ENCODE peak calls at places on chromosomes 5 and 9, in six cellular contexts. One of them, this sample, is unnamed. For H3K4me1, the result is how much of the 10 kb centered on the place peaks cover.

GRCh38 chr5:150489358-150490295 is 18.3 kb upstream of the NDST1 start:
- DNase-seq in neuronal stem cell: no peak
- DNase-seq in mesenchymal stem cell: peak
- DNase-seq in GM23248: peak
- DNase-seq in HCT116: no peak
- DNase-seq in fibroblast of lung: peak
- DNase-seq in this sample: peak

GRCh38 chr5:10645146-10645545 is 81.3 kb downstream of the ANKRD33B start:
- DNase-seq in neuronal stem cell: no peak
- DNase-seq in mesenchymal stem cell: no peak
- DNase-seq in GM23248: no peak
- DNase-seq in HCT116: no peak
- DNase-seq in fibroblast of lung: no peak
- DNase-seq in this sample: no peak

GRCh38 chr5:169978744-169979143 is 1.6 kb downstream of the INSYN2B start:
- DNase-seq in neuronal stem cell: no peak
- DNase-seq in mesenchymal stem cell: no peak
- DNase-seq in GM23248: peak
- DNase-seq in HCT116: no peak
- DNase-seq in fibroblast of lung: peak
- DNase-seq in this sample: no peak

GRCh38 chr5:6827815-6828214 is 114.6 kb downstream of the TENT4A start:
- DNase-seq in neuronal stem cell: no peak
- DNase-seq in mesenchymal stem cell: no peak
- DNase-seq in GM23248: no peak
- DNase-seq in HCT116: no peak
- DNase-seq in fibroblast of lung: no peak
- DNase-seq in this sample: no peak

GRCh38 chr9:132411091-132411508 is 1.1 kb downstream of the CFAP77 start:
- DNase-seq in neuronal stem cell: peak
- DNase-seq in mesenchymal stem cell: peak
- DNase-seq in GM23248: peak
- DNase-seq in HCT116: peak
- DNase-seq in fibroblast of lung: peak
- DNase-seq in this sample: no peak

GRCh38 chr5:50963647-50964584 is 297.5 kb downstream of the PARP8 start:
- DNase-seq in neuronal stem cell: peak
- DNase-seq in mesenchymal stem cell: peak
- DNase-seq in GM23248: no peak
- DNase-seq in HCT116: no peak
- DNase-seq in fibroblast of lung: no peak
- DNase-seq in this sample: no peak

GRCh38 chr9:16524078-16524477 is 346.4 kb downstream of the BNC2 start:
- DNase-seq in neuronal stem cell: no peak
- DNase-seq in mesenchymal stem cell: no peak
- DNase-seq in GM23248: no peak
- DNase-seq in HCT116: no peak
- DNase-seq in fibroblast of lung: no peak
- DNase-seq in this sample: no peak

GRCh38 chr5:150753863-150754262 is 5.0 kb downstream of the DCTN4 start:
- DNase-seq in neuronal stem cell: no peak
- DNase-seq in mesenchymal stem cell: no peak
- DNase-seq in GM23248: no peak
- DNase-seq in HCT116: no peak
- DNase-seq in fibroblast of lung: no peak
- DNase-seq in this sample: no peak

GRCh38 chr5:135184646-135185045 is 150.6 kb upstream of the PITX1 start:
- DNase-seq in neuronal stem cell: no peak
- DNase-seq in mesenchymal stem cell: no peak
- DNase-seq in GM23248: no peak
- DNase-seq in HCT116: no peak
- DNase-seq in fibroblast of lung: no peak
- DNase-seq in this sample: no peak

GRCh38 chr5:166178681-166179080 is 2112.8 kb upstream of the WWC1 start:
- DNase-seq in neuronal stem cell: no peak
- DNase-seq in mesenchymal stem cell: no peak
- DNase-seq in GM23248: no peak
- DNase-seq in HCT116: no peak
- DNase-seq in fibroblast of lung: no peak
- DNase-seq in this sample: no peak

GRCh38 chr9:87683751-87684626 is 41.9 kb upstream of the CTSL start:
- DNase-seq in neuronal stem cell: no peak
- DNase-seq in mesenchymal stem cell: no peak
- DNase-seq in GM23248: no peak
- DNase-seq in HCT116: no peak
- DNase-seq in fibroblast of lung: no peak
- DNase-seq in this sample: peak

GRCh38 chr5:155489949-155490348 is 476.4 kb downstream of the KIF4B start:
- DNase-seq in neuronal stem cell: no peak
- DNase-seq in mesenchymal stem cell: no peak
- DNase-seq in GM23248: no peak
- DNase-seq in HCT116: no peak
- DNase-seq in fibroblast of lung: no peak
- DNase-seq in this sample: no peak

GRCh38 chr5:149211566-149211965 is 60.1 kb upstream of the AFAP1L1 start:
- DNase-seq in neuronal stem cell: no peak
- DNase-seq in mesenchymal stem cell: peak
- DNase-seq in GM23248: peak
- DNase-seq in HCT116: no peak
- DNase-seq in fibroblast of lung: peak
- DNase-seq in this sample: no peak

GRCh38 chr5:80309871-80310665 is 9.7 kb upstream of the SPZ1 start:
- DNase-seq in neuronal stem cell: no peak
- DNase-seq in mesenchymal stem cell: no peak
- DNase-seq in GM23248: no peak
- DNase-seq in HCT116: no peak
- DNase-seq in fibroblast of lung: no peak
- DNase-seq in this sample: no peak

GRCh38 chr5:93078082-93079038 is 502.7 kb downstream of the NR2F1-AS1 start:
- DNase-seq in neuronal stem cell: no peak
- DNase-seq in mesenchymal stem cell: peak
- DNase-seq in GM23248: peak
- DNase-seq in HCT116: peak
- DNase-seq in fibroblast of lung: peak
- DNase-seq in this sample: peak

GRCh38 chr9:135489188-135489918 is 9.8 kb downstream of the PPP1R26 start:
- DNase-seq in neuronal stem cell: no peak
- DNase-seq in mesenchymal stem cell: no peak
- DNase-seq in GM23248: no peak
- DNase-seq in HCT116: no peak
- DNase-seq in fibroblast of lung: no peak
- DNase-seq in this sample: peak

GRCh38 chr5:1122511-1123284 is 10.8 kb upstream of the SLC12A7 start:
- DNase-seq in neuronal stem cell: no peak
- DNase-seq in mesenchymal stem cell: no peak
- DNase-seq in GM23248: no peak
- DNase-seq in HCT116: no peak
- DNase-seq in fibroblast of lung: no peak
- DNase-seq in this sample: no peak

GRCh38 chr9:108474356-108474755 is 381.4 kb downstream of the ACTL7B start:
- DNase-seq in neuronal stem cell: no peak
- DNase-seq in mesenchymal stem cell: peak
- DNase-seq in GM23248: no peak
- DNase-seq in HCT116: no peak
- DNase-seq in fibroblast of lung: peak
- DNase-seq in this sample: no peak

GRCh38 chr5:171825046-171825445 is 39.4 kb downstream of the SMIM23 start:
- DNase-seq in neuronal stem cell: no peak
- DNase-seq in mesenchymal stem cell: no peak
- DNase-seq in GM23248: peak
- DNase-seq in HCT116: no peak
- DNase-seq in fibroblast of lung: peak
- DNase-seq in this sample: peak

GRCh38 chr9:133973111-133973790 is 18.9 kb downstream of the VAV2 start:
- DNase-seq in neuronal stem cell: no peak
- DNase-seq in mesenchymal stem cell: no peak
- DNase-seq in GM23248: no peak
- DNase-seq in HCT116: no peak
- DNase-seq in fibroblast of lung: no peak
- DNase-seq in this sample: peak

GRCh38 chr9:72185561-72185960 is 36.3 kb downstream of the GDA start:
- DNase-seq in neuronal stem cell: no peak
- DNase-seq in mesenchymal stem cell: no peak
- DNase-seq in GM23248: peak
- DNase-seq in HCT116: no peak
- DNase-seq in fibroblast of lung: no peak
- DNase-seq in this sample: no peak

GRCh38 chr5:54651482-54652076 is 134.0 kb downstream of the SNX18 start:
- DNase-seq in neuronal stem cell: no peak
- DNase-seq in mesenchymal stem cell: no peak
- DNase-seq in GM23248: peak
- DNase-seq in HCT116: no peak
- DNase-seq in fibroblast of lung: peak
- DNase-seq in this sample: peak

GRCh38 chr9:17622166-17622565 is 43.3 kb downstream of the SH3GL2 start:
- DNase-seq in neuronal stem cell: no peak
- DNase-seq in mesenchymal stem cell: no peak
- DNase-seq in GM23248: no peak
- DNase-seq in HCT116: no peak
- DNase-seq in fibroblast of lung: no peak
- DNase-seq in this sample: no peak

GRCh38 chr5:176693477-176693851 is 46.2 kb downstream of the TSPAN17 start:
- DNase-seq in neuronal stem cell: no peak
- DNase-seq in mesenchymal stem cell: no peak
- DNase-seq in GM23248: no peak
- DNase-seq in HCT116: no peak
- DNase-seq in fibroblast of lung: no peak
- DNase-seq in this sample: no peak

GRCh38 chr5:159518361-159518760 is 188.1 kb upstream of the IL12B start:
- DNase-seq in neuronal stem cell: no peak
- DNase-seq in mesenchymal stem cell: no peak
- DNase-seq in GM23248: peak
- DNase-seq in HCT116: no peak
- DNase-seq in fibroblast of lung: peak
- DNase-seq in this sample: peak
- H3K4me2 ChIP-seq in neuronal stem cell: no peak
- H3K4me2 ChIP-seq in mesenchymal stem cell: no peak
- H3K4me2 ChIP-seq in GM23248: no peak
- H3K4me2 ChIP-seq in HCT116: no peak
- H3K4me2 ChIP-seq in fibroblast of lung: no peak
- H3K4me2 ChIP-seq in this sample: no peak

GRCh38 chr9:33750307-33750838 is 45.0 kb upstream of the PRSS3 start:
- DNase-seq in neuronal stem cell: no peak
- DNase-seq in mesenchymal stem cell: no peak
- DNase-seq in GM23248: peak
- DNase-seq in HCT116: no peak
- DNase-seq in fibroblast of lung: peak
- DNase-seq in this sample: peak
- H2AFZ ChIP-seq in neuronal stem cell: no peak
- H2AFZ ChIP-seq in mesenchymal stem cell: no peak
- H2AFZ ChIP-seq in GM23248: peak
- H2AFZ ChIP-seq in HCT116: peak
- H2AFZ ChIP-seq in fibroblast of lung: peak
- H2AFZ ChIP-seq in this sample: peak

DNA sequence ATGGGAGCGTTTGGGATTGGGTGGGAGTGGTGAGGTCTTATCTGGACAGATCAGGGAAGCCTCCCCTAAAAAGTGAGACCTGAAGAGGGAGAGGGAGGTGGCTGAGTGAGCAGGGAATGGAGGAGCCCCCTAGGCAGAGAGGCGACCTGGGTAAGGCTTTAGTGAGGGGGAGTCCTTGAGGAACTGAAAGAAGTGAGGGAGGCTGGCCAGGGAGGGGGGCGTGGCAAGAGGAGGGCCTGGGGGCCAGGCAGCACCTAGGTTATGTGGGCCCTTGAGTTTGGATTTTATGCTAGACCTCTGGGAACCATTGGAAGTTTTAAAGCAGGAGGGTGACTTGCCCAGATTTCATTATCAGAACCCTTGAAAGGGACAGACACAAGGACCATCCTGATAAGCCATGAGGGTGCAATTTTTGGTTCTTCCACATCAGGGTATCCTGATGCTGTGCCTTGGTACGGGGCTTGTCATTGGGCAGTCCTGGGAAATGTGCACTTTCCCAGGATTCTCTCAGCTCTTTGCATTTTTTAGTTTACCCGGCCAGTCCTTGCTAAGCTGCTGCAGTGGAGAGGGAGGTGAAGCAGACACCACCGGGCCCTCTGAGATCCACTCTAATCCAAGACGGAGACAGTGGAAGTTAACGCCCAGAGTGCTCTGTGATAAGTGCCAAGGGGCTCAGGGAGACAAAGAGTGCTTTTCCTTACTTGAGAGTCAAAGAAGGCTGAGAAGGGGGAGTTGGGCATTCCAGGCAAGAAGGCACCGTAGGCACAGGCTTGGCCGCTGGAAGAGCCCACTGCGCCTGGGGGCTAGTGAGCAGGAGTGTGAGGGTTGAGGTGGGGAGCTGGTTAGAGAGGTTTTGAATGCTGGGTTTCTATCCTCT is 16.1 kb downstream of the GSN start:
- DNase-seq in neuronal stem cell: no peak
- DNase-seq in mesenchymal stem cell: no peak
- DNase-seq in GM23248: no peak
- DNase-seq in HCT116: no peak
- DNase-seq in fibroblast of lung: no peak
- DNase-seq in this sample: no peak
- H3K4me1 ChIP-seq in neuronal stem cell: under half
- H3K4me1 ChIP-seq in mesenchymal stem cell: half or more
- H3K4me1 ChIP-seq in GM23248: half or more
- H3K4me1 ChIP-seq in HCT116: half or more
- H3K4me1 ChIP-seq in fibroblast of lung: half or more
- H3K4me1 ChIP-seq in this sample: half or more

GRCh38 chr5:40381676-40382363 is 297.9 kb upstream of the PTGER4 start:
- DNase-seq in neuronal stem cell: no peak
- DNase-seq in mesenchymal stem cell: no peak
- DNase-seq in GM23248: peak
- DNase-seq in HCT116: no peak
- DNase-seq in fibroblast of lung: peak
- DNase-seq in this sample: no peak

GRCh38 chr5:40383719-40384651 is 295.7 kb upstream of the PTGER4 start:
- DNase-seq in neuronal stem cell: no peak
- DNase-seq in mesenchymal stem cell: peak
- DNase-seq in GM23248: peak
- DNase-seq in HCT116: no peak
- DNase-seq in fibroblast of lung: peak
- DNase-seq in this sample: peak

GRCh38 chr5:40384782-40385390 is 294.8 kb upstream of the PTGER4 start:
- DNase-seq in neuronal stem cell: no peak
- DNase-seq in mesenchymal stem cell: no peak
- DNase-seq in GM23248: no peak
- DNase-seq in HCT116: no peak
- DNase-seq in fibroblast of lung: no peak
- DNase-seq in this sample: no peak

GRCh38 chr5:40386293-40386692 is 293.4 kb upstream of the PTGER4 start:
- DNase-seq in neuronal stem cell: no peak
- DNase-seq in mesenchymal stem cell: peak
- DNase-seq in GM23248: no peak
- DNase-seq in HCT116: no peak
- DNase-seq in fibroblast of lung: peak
- DNase-seq in this sample: no peak

DNA sequence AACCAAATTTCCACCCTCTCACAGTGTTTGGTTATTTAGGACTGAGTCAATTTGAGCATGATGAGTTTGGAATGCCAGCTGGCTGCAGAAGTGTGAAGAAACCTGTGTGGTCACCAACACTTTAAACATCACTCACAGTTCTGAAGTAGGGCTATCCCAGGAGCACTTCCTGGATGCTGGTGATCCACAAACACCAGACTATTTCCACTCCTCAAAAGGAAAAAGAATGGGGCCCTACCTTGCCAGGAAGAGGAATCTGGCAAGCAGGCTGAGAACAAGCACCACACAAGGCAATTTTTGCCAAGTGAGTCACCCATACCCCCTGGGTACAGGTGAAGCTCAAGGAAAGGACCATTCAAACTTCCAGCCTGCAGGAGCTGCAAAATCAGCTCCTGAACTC is 294.2 kb upstream of the PTGER4 start:
- DNase-seq in neuronal stem cell: no peak
- DNase-seq in mesenchymal stem cell: peak
- DNase-seq in GM23248: peak
- DNase-seq in HCT116: peak
- DNase-seq in fibroblast of lung: peak
- DNase-seq in this sample: no peak
- H3K4me2 ChIP-seq in neuronal stem cell: no peak
- H3K4me2 ChIP-seq in mesenchymal stem cell: no peak
- H3K4me2 ChIP-seq in GM23248: no peak
- H3K4me2 ChIP-seq in HCT116: peak
- H3K4me2 ChIP-seq in fibroblast of lung: no peak
- H3K4me2 ChIP-seq in this sample: no peak